ENCODE peak calls at places on chromosomes 13 and 19, in five cellular contexts. S is fibroblast of lung; Q is NCI-H2081; L is stimulated activated CD4-positive, alpha-beta T cell treated with anti-CD3 and anti-CD28 coated beads, Interleukin-1b, Interleukin-23, amount 100 ng/mL, for 24 hours; N is substantia nigra. J is an unnamed sample.

GRCh38 chr13:23723463-23723862 is 153.3 kb downstream of the TNFRSF19 start:
- DNase-seq in L (no peak), Q (no peak), S (peak), N (no peak), J (no peak)

GRCh38 chr13:42600943-42601342 is 27.0 kb downstream of the TNFSF11 start:
- DNase-seq in N (no peak), S (peak), L (no peak), Q (no peak), J (no peak)

GRCh38 chr13:113153810-113154748 is 4.4 kb upstream of the PROZ start:
- DNase-seq in S (peak), Q (peak), N (peak), L (no peak), J (peak)

GRCh38 chr13:107299717-107300116 is 731.8 kb upstream of the ARGLU1 start:
- DNase-seq in N (no peak), Q (no peak), L (no peak), S (no peak), J (no peak)

GRCh38 chr13:71030789-71031188 is 836.2 kb downstream of the DACH1 start:
- DNase-seq in L (no peak), Q (no peak), S (no peak), N (no peak), J (no peak)

GRCh38 chr19:46536391-46536790 is 40.7 kb upstream of the PNMA8B start:
- DNase-seq in Q (no peak), S (no peak), N (no peak), L (no peak), J (no peak)

GRCh38 chr13:100100115-100100879 is 11.4 kb downstream of the PCCA start:
- DNase-seq in Q (no peak), S (peak), N (no peak), L (no peak), J (no peak)

GRCh38 chr19:35715981-35716734 is 1.6 kb upstream of the KMT2B start:
- DNase-seq in N (no peak), Q (no peak), S (peak), L (no peak), J (no peak)

GRCh38 chr13:96032717-96033116 is 20.5 kb downstream of the UGGT2 start:
- DNase-seq in S (no peak), Q (no peak), L (no peak), N (no peak), J (no peak)

GRCh38 chr19:2274185-2274711 is 7.7 kb downstream of the PEAK3 start:
- DNase-seq in S (no peak), N (no peak), L (no peak), Q (no peak), J (no peak)

GRCh38 chr19:9848761-9849160 is 13.6 kb downstream of the PIN1 start:
- DNase-seq in Q (no peak), N (no peak), S (no peak), L (no peak), J (peak)

GRCh38 chr19:14097532-14098151 is 7.1 kb upstream of the SAMD1 start:
- DNase-seq in Q (no peak), L (no peak), S (no peak), N (no peak), J (no peak)

GRCh38 chr19:16141043-16141442 is 2.4 kb upstream of the HSH2D start:
- DNase-seq in L (no peak), N (no peak), S (no peak), Q (no peak), J (no peak)

GRCh38 chr13:105918842-105919741 is 616.4 kb downstream of the EFNB2 start:
- DNase-seq in Q (no peak), S (peak), N (no peak), L (no peak), J (peak)

GRCh38 chr13:43411741-43412140 is 375.0 kb downstream of the ENOX1 start:
- DNase-seq in S (peak), L (no peak), N (peak), Q (peak), J (no peak)

GRCh38 chr13:46113596-46113995 is 8.8 kb upstream of the CPB2 start:
- DNase-seq in L (no peak), Q (no peak), N (no peak), S (peak), J (no peak)

GRCh38 chr13:91135949-91136348 is 211.5 kb upstream of the MIR17HG start:
- DNase-seq in N (no peak), Q (no peak), L (no peak), S (no peak), J (no peak)

GRCh38 chr19:46953955-46954501 is 65.6 kb upstream of the NPAS1 start:
- DNase-seq in L (no peak), S (no peak), N (no peak), Q (no peak), J (no peak)

GRCh38 chr19:10086032-10086903 is at the start of gene SHFL:
- DNase-seq in S (peak), L (peak), Q (peak), N (no peak), J (peak)

GRCh38 chr19:48239582-48240141 is 16.1 kb downstream of the CARD8 start:
- DNase-seq in S (peak), L (no peak), N (no peak), Q (no peak), J (no peak)

GRCh38 chr13:65497265-65497664 is 1732.9 kb downstream of the PCDH9 start:
- DNase-seq in L (no peak), N (no peak), Q (peak), S (peak), J (no peak)

GRCh38 chr19:1555802-1556638 is 12.1 kb downstream of the MEX3D start:
- DNase-seq in Q (no peak), L (no peak), N (no peak), S (no peak), J (no peak)

GRCh38 chr13:35704331-35704730 is 227.8 kb upstream of the MAB21L1 start:
- DNase-seq in L (no peak), S (no peak), Q (no peak), N (no peak), J (no peak)

GRCh38 chr13:75091185-75091584 is 390.8 kb downstream of the TBC1D4 start:
- DNase-seq in Q (no peak), N (no peak), S (no peak), L (no peak), J (no peak)

GRCh38 chr19:3370728-3371591 is 4.6 kb downstream of the NFIC start:
- DNase-seq in L (no peak), Q (no peak), S (no peak), N (no peak), J (no peak)

GRCh38 chr13:29597701-29598100 is 2.2 kb upstream of the SLC7A1 start:
- DNase-seq in N (no peak), Q (no peak), L (no peak), S (no peak), J (no peak)

GRCh38 chr13:73273737-73274136 is 214.9 kb downstream of the KLF5 start:
- DNase-seq in Q (no peak), S (peak), N (no peak), L (no peak), J (no peak)

GRCh38 chr13:26829716-26830115 is 69.1 kb upstream of the GPR12 start:
- DNase-seq in S (no peak), N (no peak), L (no peak), Q (no peak), J (no peak)

GRCh38 chr13:106651442-106651841 is 83.5 kb upstream of the ARGLU1 start:
- DNase-seq in L (no peak), N (no peak), S (peak), Q (no peak), J (no peak)

GRCh38 chr13:26011996-26012688 is 39.7 kb downstream of the SHISA2 start:
- DNase-seq in L (peak), Q (no peak), S (peak), N (no peak), J (peak)

GRCh38 chr19:13832096-13832495 is 36.9 kb downstream of the ZSWIM4 start:
- DNase-seq in L (no peak), Q (no peak), S (no peak), N (no peak), J (no peak)

GRCh38 chr13:112998506-112999280 is 29.7 kb downstream of the MCF2L start:
- DNase-seq in S (no peak), Q (no peak), L (no peak), N (no peak), J (peak)

GRCh38 chr13:40764587-40765403 is 6.2 kb downstream of the MRPS31 start:
- DNase-seq in N (no peak), L (peak), Q (no peak), S (peak), J (no peak)

GRCh38 chr13:111964411-111965035 is 102.4 kb upstream of the SOX1 start:
- DNase-seq in N (no peak), L (no peak), Q (no peak), S (no peak), J (no peak)

GRCh38 chr13:110705826-110706569 is at the start of gene CARS2:
- DNase-seq in S (peak), N (peak), L (peak), Q (peak), J (peak)

GRCh38 chr13:36163303-36163702 is 32.1 kb upstream of the DCLK1 start:
- DNase-seq in S (peak), N (no peak), L (no peak), Q (peak), J (no peak)

GRCh38 chr19:47109541-47110375 is 3.8 kb downstream of the ZC3H4 start:
- DNase-seq in L (peak), N (no peak), S (peak), Q (peak), J (peak)

GRCh38 chr13:91406619-91407018 is 8.2 kb downstream of the GPC5 start:
- DNase-seq in L (no peak), S (peak), N (no peak), Q (peak), J (no peak)

J was measured in retina.